ENCODE peak calls at places on chromosomes 6 and 20, in four cellular contexts. L, X, I and O are unnamed samples.

GRCh38 chr6:40876336-40876735 is 162.7 kb downstream of the UNC5CL start:
- DNase-seq in I (no peak), L (no peak), X (no peak), O (no peak)

GRCh38 chr6:452301-453067 is 60.9 kb downstream of the IRF4 start:
- DNase-seq in L (no peak), I (peak; percentile 27), X (no peak), O (peak; percentile 14)

GRCh38 chr6:136717297-136717990 is 74.8 kb downstream of the MAP3K5 start:
- DNase-seq in I (no peak), L (no peak), X (peak; percentile 31), O (no peak)

GRCh38 chr20:43386878-43387277 is 70.8 kb upstream of the SRSF6 start:
- DNase-seq in L (no peak), I (no peak), X (no peak), O (no peak)

GRCh38 chr6:164108869-164109769 is 694.6 kb downstream of the QKI start:
- DNase-seq in L (no peak), I (no peak), X (no peak), O (no peak)

GRCh38 chr20:56861590-56861989 is 232.5 kb downstream of the TFAP2C start:
- DNase-seq in X (no peak), L (no peak), I (no peak), O (no peak)

GRCh38 chr6:62150048-62150663 is 135.9 kb downstream of the KHDRBS2 start:
- DNase-seq in X (peak; percentile 0), I (no peak), L (peak; percentile 32), O (peak; percentile 30)

GRCh38 chr6:25263602-25264001 is 15.6 kb upstream of the CARMIL1 start:
- DNase-seq in I (no peak), L (no peak), X (peak; percentile 40), O (no peak)

GRCh38 chr6:104010897-104011296 is 848.8 kb downstream of the HACE1 start:
- DNase-seq in X (no peak), I (no peak), L (no peak), O (no peak)

GRCh38 chr6:15823838-15824414 is 161.1 kb upstream of the DTNBP1 start:
- DNase-seq in X (no peak), I (no peak), L (no peak), O (no peak)

GRCh38 chr6:165249808-165250207 is 59.6 kb downstream of the C6orf118 start:
- DNase-seq in L (no peak), I (no peak), X (no peak), O (no peak)

GRCh38 chr20:32207211-32207625 is 325 bp downstream of the PLAGL2 start:
- DNase-seq in L (no peak), I (no peak), X (no peak), O (no peak)

GRCh38 chr6:2891768-2892170 is 11.3 kb downstream of the SERPINB9 start:
- DNase-seq in L (no peak), X (no peak), I (no peak), O (no peak)

GRCh38 chr6:39061588-39061987 is 13.0 kb downstream of the GLP1R start:
- DNase-seq in L (no peak), I (no peak), X (no peak), O (no peak)

GRCh38 chr6:30194797-30195690 is 18.2 kb downstream of the TRIM26 start:
- DNase-seq in I (no peak), X (no peak), L (no peak), O (no peak)

GRCh38 chr6:72035483-72035882 is 149.1 kb downstream of the RIMS1 start:
- DNase-seq in I (no peak), X (no peak), L (no peak), O (no peak)

GRCh38 chr6:70145178-70145577 is 157.7 kb downstream of the COL9A1 start:
- DNase-seq in X (no peak), L (no peak), I (no peak), O (no peak)
- H3K23ac ChIP-seq in X (no peak overlapping the region), L (no peak overlapping the region), I (no peak overlapping the region), O (no peak overlapping the region)

DNA sequence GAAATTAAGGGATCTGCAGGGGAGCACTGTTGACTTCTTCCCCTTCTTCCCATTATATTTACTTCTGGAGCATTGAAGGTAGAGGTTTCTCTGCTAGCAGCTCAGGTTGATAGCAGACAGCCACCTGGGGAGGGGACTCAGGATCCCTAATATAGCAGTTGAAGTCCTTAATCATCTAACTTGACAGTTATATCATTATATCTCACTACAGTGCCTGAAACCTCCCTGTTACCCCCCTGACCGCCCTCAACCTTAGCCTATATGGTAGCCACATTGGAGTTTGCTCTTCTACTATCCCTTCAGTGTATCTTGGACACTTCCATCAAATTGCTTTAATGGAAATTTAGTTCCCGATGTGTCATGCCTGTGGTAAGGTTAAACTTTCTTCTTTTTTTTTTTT is 7.0 kb downstream of the RALGAPB start:
- DNase-seq in X (no peak), I (no peak), L (no peak), O (no peak)
- H3K4ac ChIP-seq in X (no peak overlapping the region), I (no peak overlapping the region), L (no peak overlapping the region), O (no peak overlapping the region)

GRCh38 chr6:7974553-7974931 is 64.0 kb upstream of the TXNDC5 start:
- DNase-seq in I (no peak), X (no peak), L (no peak), O (no peak)

GRCh38 chr6:7973603-7974002 is 63.0 kb upstream of the TXNDC5 start:
- DNase-seq in L (no peak), X (no peak), I (no peak), O (no peak)

GRCh38 chr6:7976485-7977010 is 66.0 kb upstream of the TXNDC5 start:
- DNase-seq in L (no peak), X (no peak), I (no peak), O (no peak)

GRCh38 chr6:7974932-7975763 is 64.6 kb upstream of the TXNDC5 start:
- DNase-seq in I (no peak), L (no peak), X (peak; percentile 92), O (no peak)

DNA sequence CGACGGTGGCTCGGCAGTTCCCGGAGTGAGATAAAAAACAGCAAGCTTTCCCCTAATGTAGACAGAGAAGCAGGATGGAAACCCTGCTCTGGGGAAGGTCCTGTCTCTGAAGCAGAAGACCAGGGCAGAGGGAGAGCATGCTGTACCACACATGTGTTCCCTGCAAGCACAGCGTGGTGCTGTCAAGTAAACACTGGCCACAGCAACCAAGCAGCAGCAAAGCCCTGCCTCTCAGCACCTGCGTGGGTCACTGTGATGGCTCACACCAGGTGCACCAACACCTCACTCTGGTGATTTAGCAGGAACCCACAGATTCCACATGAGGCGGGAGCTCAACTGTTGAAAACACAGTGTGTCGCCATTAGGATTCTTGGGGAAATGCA is 65.2 kb upstream of the TXNDC5 start:
- DNase-seq in L (no peak), I (no peak), X (no peak), O (no peak)
- H4K91ac ChIP-seq in L (no peak overlapping the region), I (no peak overlapping the region), X (peak overlapping the region; percentile 15), O (no peak overlapping the region)

GRCh38 chr6:156954781-156955180 is 177.6 kb downstream of the ARID1B start:
- DNase-seq in I (no peak), L (no peak), X (no peak), O (no peak)
- H3K23ac ChIP-seq in I (no peak overlapping the region), L (peak overlapping the region; percentile 80), X (peak overlapping the region; percentile 70), O (no peak overlapping the region)

DNA sequence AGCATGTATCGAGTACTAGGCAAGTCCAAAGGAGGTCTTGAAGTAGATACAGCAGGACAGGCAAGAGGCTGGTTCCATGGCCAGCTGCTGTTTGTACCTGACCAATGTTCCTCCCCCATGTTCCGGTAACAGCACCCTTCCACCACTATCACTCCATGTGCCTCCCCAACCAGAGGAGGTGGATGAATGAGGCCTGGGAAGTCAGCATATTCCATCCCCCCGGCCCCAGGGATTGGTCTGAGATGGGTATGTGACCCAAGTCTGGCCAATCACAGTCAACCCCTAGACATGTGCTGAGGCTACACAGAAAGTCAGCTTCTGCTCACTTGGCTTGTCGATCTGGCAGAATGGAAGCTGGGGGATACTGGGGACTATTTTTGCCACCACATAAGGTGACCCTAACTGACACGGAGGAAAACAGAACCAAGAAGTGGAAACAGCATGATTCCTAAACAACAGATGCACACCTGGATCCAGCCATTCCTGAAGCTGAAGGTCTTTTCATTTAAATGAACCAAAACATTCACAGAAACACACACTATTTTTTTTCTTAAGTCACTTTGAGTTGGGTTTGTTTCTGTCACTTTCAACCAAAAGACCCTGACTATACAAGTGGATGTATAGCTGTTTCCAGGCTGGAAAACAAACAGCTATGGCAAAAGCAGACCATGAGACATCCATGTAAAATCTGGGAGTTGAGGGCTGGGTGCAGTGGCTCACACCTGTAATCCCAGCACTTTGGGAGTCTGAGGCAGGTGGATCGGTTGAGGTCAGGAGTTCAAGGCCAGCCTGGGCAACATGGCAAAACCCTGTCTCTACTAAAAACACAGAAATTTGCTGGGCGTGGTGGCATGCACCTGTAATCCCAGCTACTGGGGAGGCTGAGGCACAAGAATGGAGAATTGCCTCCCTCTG is 70.4 kb upstream of the PTPN1 start:
- DNase-seq in I (no peak), X (no peak), L (no peak), O (no peak)
- H3K4ac ChIP-seq in I (no peak overlapping the region), X (peak overlapping the region; percentile 95), L (peak overlapping the region; percentile 85), O (no peak overlapping the region)

GRCh38 chr20:25407311-25408169 is at the start of gene GINS1:
- DNase-seq in X (peak; percentile 85), L (peak; percentile 88), I (peak; percentile 100), O (peak; percentile 98)
- H4K91ac ChIP-seq in X (peak within 1 kb of the TSS; percentile 67), L (no peak within 1 kb of the TSS), I (no peak within 1 kb of the TSS), O (no peak within 1 kb of the TSS)

DNA sequence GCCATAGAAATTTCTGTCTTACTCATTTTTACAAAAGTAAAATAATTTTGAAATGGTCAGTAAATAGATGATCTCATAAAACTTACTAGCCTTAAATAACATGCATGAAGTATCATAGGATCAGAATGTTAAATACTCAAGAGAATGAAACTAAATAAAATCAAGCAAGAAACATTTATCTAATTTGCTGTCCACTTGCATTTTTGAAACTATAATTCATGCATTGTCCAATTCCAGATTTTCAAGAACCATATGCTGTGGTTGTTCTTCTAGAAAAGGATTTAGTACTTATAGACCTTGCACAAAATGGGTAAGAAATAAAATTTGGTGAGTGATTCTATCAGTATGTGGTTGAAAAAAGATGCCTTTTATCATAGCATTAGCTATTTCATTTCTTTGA is 107.0 kb downstream of the STXBP5 start:
- DNase-seq in X (peak; percentile 45), I (no peak), L (no peak), O (no peak)
- H3K23ac ChIP-seq in X (no peak overlapping the region), I (no peak overlapping the region), L (no peak overlapping the region), O (no peak overlapping the region)